ENCODE peak calls at places on chromosomes 11 and 22, in four cellular contexts. T, X, Q and Y are unnamed samples.

GRCh38 chr11:113487622-113488021 is 12.4 kb upstream of the DRD2 start:
- DNase-seq in T (no peak), X (no peak), Q (no peak), Y (no peak)

GRCh38 chr11:35165416-35166368 is 26.7 kb downstream of the CD44 start:
- DNase-seq in X (no peak), Q (peak; percentile 50), T (no peak), Y (peak; percentile 84)

GRCh38 chr11:130217632-130218031 is 58.0 kb downstream of the ST14 start:
- DNase-seq in Q (no peak), T (peak; percentile 21), X (no peak), Y (no peak)

GRCh38 chr22:39710380-39711117 is 140.0 kb downstream of the CACNA1I start:
- DNase-seq in Q (no peak), X (peak; percentile 28), T (no peak), Y (no peak)

GRCh38 chr11:124835918-124836317 is 29.3 kb upstream of the ROBO3 start:
- DNase-seq in X (no peak), Q (no peak), T (no peak), Y (no peak)

GRCh38 chr11:1167751-1168231 is 10.0 kb downstream of the MUC5AC start:
- DNase-seq in X (no peak), T (peak; percentile 24), Q (no peak), Y (peak; percentile 49)

GRCh38 chr11:65915821-65916251 is 3.0 kb downstream of the C11orf68 start:
- DNase-seq in X (peak; percentile 89), Q (peak; percentile 99), T (peak; percentile 69), Y (peak; percentile 95)

GRCh38 chr22:36453855-36454378 is 27.5 kb downstream of the TXN2 start:
- DNase-seq in T (no peak), X (no peak), Q (no peak), Y (no peak)

GRCh38 chr11:35272391-35272821 is 133.4 kb downstream of the CD44 start:
- DNase-seq in X (no peak), T (no peak), Q (no peak), Y (no peak)

GRCh38 chr11:94175545-94175944 is 46.9 kb downstream of the PANX1 start:
- DNase-seq in T (no peak), X (no peak), Q (peak; percentile 86), Y (no peak)

GRCh38 chr11:130979386-130979972 is 63.2 kb upstream of the SNX19 start:
- DNase-seq in Q (peak; percentile 61), X (no peak), T (no peak), Y (no peak)

GRCh38 chr22:45318168-45318557 is 8.4 kb downstream of the FAM118A start:
- DNase-seq in T (peak; percentile 76), X (peak; percentile 79), Q (peak; percentile 97), Y (no peak)

GRCh38 chr11:99818991-99819390 is 798.2 kb downstream of the CNTN5 start:
- DNase-seq in Q (no peak), T (no peak), X (no peak), Y (no peak)

GRCh38 chr11:123033895-123034294 is 28.0 kb downstream of the HSPA8 start:
- DNase-seq in T (no peak), X (no peak), Q (no peak), Y (no peak)

GRCh38 chr11:45022294-45023064 is 71.8 kb upstream of the TP53I11 start:
- DNase-seq in Q (peak; percentile 20), X (no peak), T (no peak), Y (no peak)

GRCh38 chr11:132035228-132035627 is 664.8 kb downstream of the NTM start:
- DNase-seq in Q (peak; percentile 50), X (no peak), T (no peak), Y (no peak)

GRCh38 chr11:75765116-75765515 is 3.5 kb upstream of the DGAT2 start:
- DNase-seq in X (no peak), T (no peak), Q (no peak), Y (no peak)

GRCh38 chr11:2305862-2306823 is 4.3 kb downstream of the TSPAN32 start:
- DNase-seq in Q (peak; percentile 85), X (peak; percentile 93), T (peak; percentile 50), Y (peak; percentile 19)

GRCh38 chr11:6194065-6194581 is 4.9 kb upstream of the OR52W1 start:
- DNase-seq in Q (no peak), T (no peak), X (no peak), Y (no peak)

GRCh38 chr11:14336507-14337503 is 22.2 kb downstream of the RRAS2 start:
- DNase-seq in X (no peak), T (no peak), Q (peak; percentile 99), Y (peak; percentile 67)

GRCh38 chr22:44597616-44598015 is 99.6 kb upstream of the RTL6 start:
- DNase-seq in X (no peak), Q (peak; percentile 29), T (no peak), Y (no peak)

GRCh38 chr11:11430431-11430830 is 77.4 kb upstream of the CSNK2A3 start:
- DNase-seq in Q (no peak), T (no peak), X (no peak), Y (no peak)

GRCh38 chr22:22558071-22558971 is 744 bp downstream of the PRAME start:
- DNase-seq in X (no peak), T (no peak), Q (no peak), Y (no peak)

GRCh38 chr11:7605544-7605943 is 67.8 kb downstream of the CYB5R2 start:
- DNase-seq in T (no peak), X (no peak), Q (peak; percentile 62), Y (no peak)

GRCh38 chr11:19275496-19275895 is 34.8 kb upstream of the E2F8 start:
- DNase-seq in X (no peak), T (no peak), Q (no peak), Y (no peak)

GRCh38 chr11:34585870-34586654 is 34.8 kb upstream of the EHF start:
- DNase-seq in X (no peak), Q (peak; percentile 71), T (no peak), Y (no peak)

DNA sequence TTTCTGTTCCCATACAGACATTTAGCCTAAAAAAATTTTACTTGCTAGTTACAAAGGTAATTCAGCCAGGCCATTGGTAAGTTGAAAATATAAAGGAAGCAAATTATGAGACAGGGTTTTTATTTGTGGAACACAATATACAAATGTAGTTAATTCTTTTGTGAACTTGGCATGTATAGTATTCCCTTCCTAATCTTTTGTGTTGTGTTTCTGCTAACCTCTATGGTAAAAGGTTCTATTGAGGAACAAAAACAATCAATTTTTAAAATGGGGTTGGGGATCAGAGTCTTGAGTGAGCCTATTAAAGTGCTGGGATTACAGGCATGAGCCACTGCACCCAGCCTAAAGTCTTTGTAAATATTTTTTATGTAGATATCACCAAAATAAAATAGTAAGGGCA is 14.1 kb downstream of the SWAP70 start:
- DNase-seq in X (no peak), T (no peak), Q (no peak), Y (no peak)
- H3K4me1 ChIP-seq in X (peaks cover 2% of the 10 kb centered on the region), T (peaks cover 10% of the 10 kb centered on the region), Q (peaks cover 4% of the 10 kb centered on the region), Y (peaks cover 7% of the 10 kb centered on the region)

DNA sequence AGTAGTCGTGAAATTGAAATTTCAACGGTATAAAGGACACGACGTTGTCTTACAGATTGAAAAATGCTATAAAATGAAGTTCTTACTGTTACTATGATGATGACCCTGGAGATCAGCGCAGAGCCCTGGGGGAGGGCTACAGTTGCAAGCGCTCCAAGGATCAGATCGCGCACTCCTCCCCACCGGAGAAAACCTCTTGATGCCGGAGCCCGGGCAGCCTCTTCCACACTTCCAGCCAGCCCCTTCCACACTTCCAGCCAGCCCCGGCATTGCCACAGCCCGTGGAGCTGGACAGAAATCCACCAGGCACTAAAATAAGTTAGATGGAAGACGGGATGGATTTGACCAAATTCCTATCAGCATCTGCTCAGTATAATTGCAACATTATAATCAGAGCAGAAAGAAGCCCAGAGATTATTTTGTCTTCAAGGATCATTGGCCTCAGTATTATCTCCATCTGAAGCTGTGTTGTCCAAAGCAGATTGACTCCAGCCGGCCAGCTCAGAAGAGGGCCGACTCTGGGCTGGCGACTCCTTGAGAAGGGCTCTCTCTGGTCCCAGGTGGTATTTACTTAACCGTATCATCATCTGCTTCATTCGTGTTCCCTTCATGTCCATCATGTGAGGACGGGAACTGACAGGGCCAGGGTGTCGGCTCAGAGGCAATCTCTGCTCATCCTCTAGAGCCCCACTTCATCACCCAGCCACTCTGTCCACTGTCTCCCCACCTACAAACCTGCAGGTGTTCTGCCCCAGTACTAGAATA is 777 bp upstream of the MICAL3 start:
- DNase-seq in Q (no peak), T (no peak), X (no peak), Y (no peak)
- H3K4me3 ChIP-seq in Q (no peak overlapping the region), T (peak overlapping the region; percentile 65), X (peak overlapping the region; percentile 59), Y (no peak overlapping the region)

GRCh38 chr11:61980783-61981541 is 13.5 kb upstream of the FTH1 start:
- DNase-seq in T (no peak), Q (no peak), X (no peak), Y (no peak)

GRCh38 chr11:61983419-61983818 is 16.0 kb upstream of the FTH1 start:
- DNase-seq in T (no peak), X (no peak), Q (no peak), Y (no peak)

GRCh38 chr11:61985863-61986262 is 18.4 kb upstream of the FTH1 start:
- DNase-seq in T (no peak), X (no peak), Q (no peak), Y (no peak)
- H3K27ac ChIP-seq in T (no peak overlapping the region), X (no peak overlapping the region), Q (no peak overlapping the region), Y (no peak overlapping the region)

GRCh38 chr11:118226781-118227180 is 2.0 kb upstream of the JAML start:
- DNase-seq in X (no peak), T (no peak), Q (no peak), Y (no peak)
- H3K4me1 ChIP-seq in X (no peaks in the 10 kb centered on the region), T (peaks cover 53% of the 10 kb centered on the region), Q (no peaks in the 10 kb centered on the region), Y (no peaks in the 10 kb centered on the region)

GRCh38 chr22:29065468-29066190 is 4.0 kb upstream of the C22orf31 start:
- DNase-seq in X (no peak), T (no peak), Q (no peak), Y (no peak)
- H3K4me3 ChIP-seq in X (no peak overlapping the region), T (no peak overlapping the region), Q (no peak overlapping the region), Y (no peak overlapping the region)

DNA sequence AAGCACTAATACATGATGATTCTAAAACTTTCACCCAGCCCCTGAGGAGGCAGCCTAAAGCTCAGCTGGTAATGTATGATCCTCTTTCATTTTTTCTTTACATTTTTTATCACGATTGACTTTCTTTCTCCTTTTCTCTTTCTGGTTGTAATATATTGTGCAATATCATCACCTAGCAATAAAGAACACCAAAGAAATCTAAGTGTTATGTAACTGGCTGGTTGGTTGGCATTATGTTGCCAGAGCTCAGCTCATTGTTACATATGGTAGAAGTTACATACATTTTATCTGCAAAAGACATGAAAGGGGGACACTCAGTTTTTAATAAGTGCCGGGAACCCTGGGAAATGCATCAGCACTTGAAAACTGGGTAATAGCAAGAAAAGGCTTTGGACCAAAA is 432.1 kb upstream of the DDI1 start:
- DNase-seq in T (no peak), Q (no peak), X (no peak), Y (no peak)
- H3K27ac ChIP-seq in T (no peak overlapping the region), Q (no peak overlapping the region), X (no peak overlapping the region), Y (no peak overlapping the region)